ENCODE peak calls at places on chromosomes 13 and 19, in four cellular contexts. I is WTC11, A is K562, Y is HepG2. X is an unnamed sample.
A peak's percentile ranks its signal among the peaks of the same experiment; 100 is the strongest.

GRCh38 chr13:41762796-41763195 is 198.1 kb downstream of the VWA8 start:
- DNase-seq in Y (no peak), I (no peak), A (no peak), X (no peak)

GRCh38 chr19:10695401-10696398 is 5.5 kb upstream of the QTRT1 start:
- DNase-seq in I (peak; percentile 99), Y (peak; percentile 84), A (peak; percentile 98), X (peak; percentile 45)

GRCh38 chr13:73737214-73737613 is 397.0 kb downstream of the KLF12 start:
- DNase-seq in I (no peak), Y (no peak), A (no peak), X (no peak)

GRCh38 chr19:53432088-53432661 is 391 bp downstream of the ZNF761 start:
- DNase-seq in I (peak; percentile 39), A (peak; percentile 22), Y (no peak), X (no peak)

GRCh38 chr13:30818323-30818960 is 83.1 kb downstream of the ALOX5AP start:
- DNase-seq in A (no peak), I (no peak), Y (no peak), X (no peak)

GRCh38 chr19:246551-246950 is 44.7 kb downstream of the PLPP2 start:
- DNase-seq in Y (no peak), A (no peak), I (peak; percentile 21), X (no peak)

GRCh38 chr19:903266-903797 is 9.7 kb downstream of the R3HDM4 start:
- DNase-seq in Y (no peak), A (peak; percentile 67), I (no peak), X (no peak)

GRCh38 chr13:51998723-51999471 is 12.4 kb downstream of the ATP7B start:
- DNase-seq in I (no peak), A (peak; percentile 39), Y (peak; percentile 77), X (no peak)

GRCh38 chr13:46495647-46496046 is 57.3 kb upstream of the LRCH1 start:
- DNase-seq in I (no peak), A (no peak), Y (no peak), X (no peak)

GRCh38 chr19:40600086-40600917 is 867 bp upstream of the LTBP4 start:
- DNase-seq in A (no peak), I (no peak), Y (no peak), X (no peak)

GRCh38 chr19:41299755-41300089 is 10.2 kb upstream of the CCDC97 start:
- DNase-seq in A (no peak), I (no peak), Y (no peak), X (no peak)

GRCh38 chr13:110638814-110639806 is 23.8 kb downstream of the NAXD start:
- DNase-seq in Y (no peak), I (no peak), A (no peak), X (no peak)

GRCh38 chr19:47494729-47495128 is 10.7 kb upstream of the KPTN start:
- DNase-seq in I (no peak), A (no peak), Y (no peak), X (no peak)

GRCh38 chr13:29540799-29541198 is 54.7 kb downstream of the SLC7A1 start:
- DNase-seq in I (no peak), Y (no peak), A (no peak), X (no peak)

GRCh38 chr13:66634384-66634783 is 595.8 kb downstream of the PCDH9 start:
- DNase-seq in I (no peak), A (no peak), Y (no peak), X (no peak)

GRCh38 chr13:28022848-28023518 is 34.5 kb upstream of the URAD start:
- DNase-seq in I (peak; percentile 21), A (no peak), Y (peak; percentile 68), X (no peak)

GRCh38 chr19:4186087-4186993 is 3.9 kb downstream of the ANKRD24 start:
- DNase-seq in I (peak; percentile 96), A (peak; percentile 86), Y (peak; percentile 67), X (no peak)

GRCh38 chr13:90201676-90202425 is 1145.6 kb upstream of the MIR17HG start:
- DNase-seq in A (no peak), Y (no peak), I (no peak), X (no peak)

GRCh38 chr19:30521937-30522336 is 149.8 kb downstream of the ZNF536 start:
- DNase-seq in A (no peak), I (no peak), Y (no peak), X (no peak)

GRCh38 chr13:106121173-106121754 is 414.2 kb downstream of the EFNB2 start:
- DNase-seq in Y (no peak), I (no peak), A (no peak), X (no peak)

DNA sequence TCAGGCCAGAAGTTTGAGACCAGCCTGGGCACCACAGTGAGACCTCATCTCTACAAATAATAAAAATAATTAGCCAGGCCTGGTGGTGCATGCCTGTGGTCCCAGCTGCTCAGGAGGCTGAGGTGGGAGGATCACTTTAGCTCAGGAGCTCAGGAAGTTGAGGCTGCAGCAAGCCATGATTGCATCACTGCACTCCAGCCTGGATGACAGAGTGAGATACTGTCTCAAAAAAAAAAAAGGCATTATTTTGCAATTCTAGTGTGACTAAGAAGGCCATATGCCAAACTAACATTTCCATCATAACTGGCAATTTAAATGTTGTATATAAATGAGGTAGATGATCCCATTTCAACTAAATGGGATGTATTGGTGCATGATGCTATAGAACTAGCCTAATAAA is 632.8 kb upstream of the KLF12 start:
- DNase-seq in Y (no peak), I (no peak), A (no peak), X (no peak)
- TF ChIP-seq CREM in Y (no peak), I (no peak), A (no peak), X (no peak)

GRCh38 chr13:33676700-33677048 is 141.3 kb upstream of the RFC3 start:
- DNase-seq in A (no peak), Y (peak; percentile 88), I (no peak), X (no peak)
- TF ChIP-seq TCF7 in A (no peak), Y (no peak), I (no peak), X (no peak)

GRCh38 chr19:35249146-35249847 is 495 bp downstream of the LSR start:
- DNase-seq in Y (no peak), I (no peak), A (peak; percentile 50), X (no peak)

GRCh38 chr19:35247526-35248309 is 1.1 kb upstream of the LSR start:
- DNase-seq in A (peak; percentile 92), I (peak; percentile 96), Y (peak; percentile 87), X (peak; percentile 46)

GRCh38 chr19:35246466-35247096 is 2.2 kb upstream of the LSR start:
- DNase-seq in Y (no peak), A (no peak), I (no peak), X (no peak)

GRCh38 chr19:35249848-35250711 is 1.3 kb downstream of the LSR start:
- DNase-seq in I (peak; percentile 7), A (no peak), Y (no peak), X (no peak)

GRCh38 chr19:35248310-35249145 is at the start of gene LSR:
- DNase-seq in Y (peak; percentile 89), I (peak; percentile 92), A (peak; percentile 96), X (peak; percentile 70)
- TF ChIP-seq CREM in Y (peak; percentile 51), I (peak; percentile 72), A (peak; percentile 35), X (peak; percentile 34)

GRCh38 chr13:83881917-83882625 is at the start of gene SLITRK1:
- DNase-seq in A (peak; percentile 17), I (peak; percentile 93), Y (no peak), X (peak; percentile 9)
- TF ChIP-seq TCF7 in A (no peak), I (no peak), Y (no peak), X (no peak)

GRCh38 chr19:33280351-33280921 is 21.9 kb downstream of the CEBPA start:
- DNase-seq in Y (no peak), I (no peak), A (no peak), X (peak; percentile 86)
- TF ChIP-seq CREM in Y (no peak), I (no peak), A (no peak), X (peak; percentile 64)

GRCh38 chr19:42421591-42422031 is 5.6 kb downstream of the LIPE start:
- DNase-seq in Y (no peak), A (no peak), I (no peak), X (no peak)

GRCh38 chr19:42423462-42424344 is 3.5 kb downstream of the LIPE start:
- DNase-seq in A (no peak), I (peak; percentile 93), Y (no peak), X (no peak)

GRCh38 chr19:42422092-42422575 is 5.1 kb downstream of the LIPE start:
- DNase-seq in A (no peak), I (no peak), Y (no peak), X (no peak)

GRCh38 chr19:42424345-42424707 is 2.9 kb downstream of the LIPE start:
- DNase-seq in A (peak; percentile 26), Y (no peak), I (no peak), X (no peak)

DNA sequence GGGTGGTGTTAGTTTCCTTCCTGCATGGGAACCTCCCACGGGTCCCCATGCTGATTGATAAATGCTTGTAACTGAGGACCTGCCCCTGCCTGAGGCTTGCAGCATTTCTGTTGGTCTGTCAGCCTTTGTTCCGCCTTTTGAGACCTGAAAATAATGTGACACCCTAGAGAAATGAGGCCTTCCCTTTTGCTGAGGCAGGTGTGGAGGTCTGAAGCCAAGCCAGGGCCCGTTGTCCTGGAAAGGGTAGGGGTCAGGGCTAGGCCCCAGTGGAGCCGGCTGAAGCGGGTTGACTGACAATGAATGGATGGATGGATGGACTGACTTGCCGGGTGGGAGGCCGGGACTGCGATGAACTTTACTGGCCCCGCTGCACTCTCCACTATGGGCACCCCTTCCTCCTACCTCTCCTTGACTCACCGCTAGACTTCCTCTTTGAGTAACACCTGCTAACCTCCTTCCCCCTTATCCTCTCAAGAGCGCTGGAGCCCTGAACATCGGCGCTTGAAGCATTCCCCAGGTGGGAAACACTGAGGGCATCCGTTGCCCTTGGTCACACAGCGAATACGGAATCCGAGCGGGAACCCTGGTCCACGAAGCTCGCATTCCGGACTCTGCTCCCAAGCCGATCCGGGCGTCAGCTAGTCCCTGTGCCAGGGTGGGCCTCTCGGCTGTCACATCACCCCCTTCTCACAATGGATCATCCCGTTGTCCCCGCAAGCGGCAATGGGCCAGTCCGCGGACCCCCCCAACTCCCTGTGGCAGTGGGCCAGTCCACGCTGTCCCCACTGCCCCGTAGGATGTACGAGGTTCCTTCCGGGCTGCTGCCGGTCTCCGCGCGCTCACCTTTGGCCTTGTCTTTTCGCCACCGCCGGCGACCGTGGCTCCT is 4.4 kb downstream of the LIPE start:
- DNase-seq in Y (peak; percentile 59), A (no peak), I (peak; percentile 66), X (no peak)
- TF ChIP-seq TCF7 in Y (no peak), A (no peak), I (no peak), X (no peak)

X was measured in GM12878.